ENCODE peak calls at places on chromosome 13, in seven cellular contexts. X is Calu3; R is mucosa of gallbladder; L is LNCaP clone FGC; B is activated CD4-positive, alpha-beta T cell treated with anti-CD3 and anti-CD28 coated beads, Interleukin-2, amount 50 U/mL, for 24 hours; S is AG04449; J is NCI-H510A. O is an unnamed sample.

GRCh38 chr13:21639604-21640003 is 31.3 kb upstream of the FGF9 start:
- DNase-seq in X (no peak), R (no peak), L (no peak), B (no peak), S (no peak), J (no peak), O (no peak)

GRCh38 chr13:99894835-99895427 is 76.6 kb downstream of the ZIC5 start:
- DNase-seq in X (no peak), R (no peak), L (no peak), B (no peak), S (no peak), J (no peak), O (no peak)

GRCh38 chr13:44576396-44577235 is 486 bp upstream of the TSC22D1 start:
- DNase-seq in X (peak), R (no peak), L (no peak), B (peak), S (no peak), J (no peak), O (no peak)

GRCh38 chr13:26950968-26951367 is 190.4 kb upstream of the GPR12 start:
- DNase-seq in X (no peak), R (no peak), L (no peak), B (no peak), S (no peak), J (no peak), O (no peak)

GRCh38 chr13:39496487-39496998 is 106.5 kb downstream of the LHFPL6 start:
- DNase-seq in X (no peak), R (no peak), L (no peak), B (no peak), S (no peak), J (no peak), O (no peak)

GRCh38 chr13:113584870-113585671 is 518 bp downstream of the TFDP1 start:
- DNase-seq in X (peak), R (no peak), L (no peak), B (peak), S (no peak), J (no peak), O (no peak)

GRCh38 chr13:21022694-21023325 is 38.6 kb downstream of the LATS2 start:
- DNase-seq in X (no peak), R (no peak), L (no peak), B (no peak), S (no peak), J (no peak), O (no peak)

GRCh38 chr13:113548778-113549621 is 35.6 kb upstream of the TFDP1 start:
- DNase-seq in X (no peak), R (no peak), L (no peak), B (no peak), S (no peak), J (peak), O (no peak)

GRCh38 chr13:59745395-59745788 is 418.3 kb downstream of the DIAPH3 start:
- DNase-seq in X (no peak), R (no peak), L (no peak), B (no peak), S (no peak), J (no peak), O (no peak)

GRCh38 chr13:85724554-85725432 is 74.4 kb downstream of the SLITRK6 start:
- DNase-seq in X (no peak), R (no peak), L (no peak), B (no peak), S (no peak), J (no peak), O (no peak)

GRCh38 chr13:48731957-48732569 is 78.3 kb downstream of the CYSLTR2 start:
- DNase-seq in X (peak), R (peak), L (no peak), B (peak), S (no peak), J (no peak), O (no peak)

GRCh38 chr13:95678967-95679366 is 2.0 kb downstream of the DNAJC3 start:
- DNase-seq in X (no peak), R (no peak), L (no peak), B (no peak), S (no peak), J (no peak), O (no peak)